ENCODE peak calls at places on chromosomes 16 and 17, in eight cellular contexts. V is HCT116, N is neural progenitor cell, J is OCI-LY7, W is fibroblast of lung, L is IMR-90, Z is H1, G is PC-3. T is an unnamed sample.

GRCh38 chr17:68675723-68676122 is 74.6 kb upstream of the FAM20A start:
- DNase-seq in J (no peak), N (no peak), L (no peak), W (no peak), V (no peak), Z (no peak), G (no peak), T (no peak)

GRCh38 chr16:53713403-53714013 is 9.6 kb downstream of the FTO start:
- DNase-seq in Z (no peak), L (no peak), V (no peak), G (no peak), W (no peak), N (no peak), J (no peak), T (no peak)

GRCh38 chr16:13629704-13630103 is 290.2 kb upstream of the ERCC4 start:
- DNase-seq in J (no peak), L (no peak), V (no peak), N (no peak), W (no peak), Z (no peak), G (no peak), T (no peak)

GRCh38 chr16:82735176-82735575 is 108.4 kb downstream of the CDH13 start:
- DNase-seq in L (no peak), N (no peak), V (no peak), G (no peak), W (peak; percentile 13), Z (no peak), J (no peak), T (no peak)

GRCh38 chr16:76882105-76882504 is 308.9 kb upstream of the MON1B start:
- DNase-seq in G (peak; percentile 31), W (no peak), L (no peak), N (no peak), V (no peak), J (no peak), Z (no peak), T (no peak)

GRCh38 chr17:60145006-60145935 is 4.5 kb upstream of the CA4 start:
- DNase-seq in N (peak; percentile 91), V (no peak), W (no peak), L (no peak), Z (no peak), G (peak; percentile 28), J (no peak), T (peak; percentile 24)

GRCh38 chr16:69286941-69287713 is 24.0 kb upstream of the VPS4A start:
- DNase-seq in J (peak; percentile 71), V (peak; percentile 31), G (peak; percentile 65), W (peak; percentile 52), N (peak; percentile 54), L (peak; percentile 78), Z (no peak), T (peak; percentile 31)

GRCh38 chr17:2397247-2398171 is 3.4 kb downstream of the MNT start:
- DNase-seq in N (no peak), J (no peak), W (no peak), Z (no peak), G (no peak), L (no peak), V (no peak), T (no peak)

GRCh38 chr17:63276821-63277220 is 169.3 kb downstream of the CYB561 start:
- DNase-seq in J (no peak), W (peak; percentile 67), V (no peak), N (no peak), G (no peak), L (no peak), Z (no peak), T (no peak)

GRCh38 chr16:89841275-89841674 is 13.0 kb downstream of the SPIRE2 start:
- DNase-seq in J (peak; percentile 44), W (no peak), V (no peak), N (no peak), G (no peak), Z (no peak), L (no peak), T (no peak)

GRCh38 chr17:57518587-57519118 is 226.4 kb downstream of the CCDC182 start:
- DNase-seq in N (peak; percentile 44), L (no peak), V (no peak), G (no peak), Z (no peak), W (no peak), J (no peak), T (no peak)

DNA sequence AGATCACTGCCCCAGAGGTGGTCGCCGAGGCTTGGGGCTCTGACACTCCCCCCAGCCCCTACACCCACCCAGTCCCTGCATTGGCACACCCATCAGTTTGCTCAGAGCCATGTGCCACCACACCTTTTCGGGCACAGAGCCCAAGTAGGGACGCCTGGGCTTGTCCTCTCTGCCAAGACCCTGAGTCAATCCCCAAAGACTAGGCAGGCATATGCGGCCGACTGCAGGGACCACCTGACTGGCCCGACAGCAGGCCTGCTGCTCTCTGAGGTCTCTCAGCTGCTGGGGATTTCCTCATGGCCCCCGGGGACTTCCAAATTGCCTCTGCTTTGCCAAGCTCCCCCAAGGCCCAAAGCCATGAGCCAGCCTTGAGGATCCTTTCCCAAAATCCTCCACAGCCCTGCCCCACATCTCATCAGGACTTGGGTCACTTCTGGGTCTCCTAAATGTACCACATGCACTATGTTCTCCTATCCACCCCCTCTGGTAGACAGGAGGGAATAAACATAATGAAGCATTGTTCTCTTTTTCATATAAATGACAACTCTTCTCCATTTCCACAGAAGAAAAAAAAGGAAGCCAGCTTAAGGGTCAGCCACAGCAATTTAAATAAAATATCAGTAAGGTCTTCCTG is 30.6 kb downstream of the MYO18A start:
- DNase-seq in Z (no peak), V (no peak), W (no peak), G (no peak), N (no peak), L (peak; percentile 36), J (peak; percentile 47), T (peak; percentile 87)
- TF ChIP-seq CTCF in Z (no peak), V (no peak), W (no peak), G (no peak), N (no peak), L (no peak), J (no peak), T (no peak)

GRCh38 chr17:80655588-80655987 is 111.0 kb downstream of the RPTOR start:
- DNase-seq in G (no peak), J (no peak), V (no peak), N (no peak), W (no peak), Z (no peak), L (no peak), T (no peak)

GRCh38 chr17:80656590-80656989 is 112.0 kb downstream of the RPTOR start:
- DNase-seq in J (no peak), V (no peak), Z (no peak), W (no peak), L (no peak), G (no peak), N (peak; percentile 46), T (no peak)

GRCh38 chr17:80652751-80653330 is 108.2 kb downstream of the RPTOR start:
- DNase-seq in J (no peak), Z (no peak), W (peak; percentile 16), G (no peak), V (no peak), L (peak; percentile 22), N (no peak), T (peak; percentile 12)

GRCh38 chr17:80650751-80651173 is 106.1 kb downstream of the RPTOR start:
- DNase-seq in Z (no peak), V (no peak), G (no peak), N (peak; percentile 29), W (no peak), L (no peak), J (no peak), T (no peak)

DNA sequence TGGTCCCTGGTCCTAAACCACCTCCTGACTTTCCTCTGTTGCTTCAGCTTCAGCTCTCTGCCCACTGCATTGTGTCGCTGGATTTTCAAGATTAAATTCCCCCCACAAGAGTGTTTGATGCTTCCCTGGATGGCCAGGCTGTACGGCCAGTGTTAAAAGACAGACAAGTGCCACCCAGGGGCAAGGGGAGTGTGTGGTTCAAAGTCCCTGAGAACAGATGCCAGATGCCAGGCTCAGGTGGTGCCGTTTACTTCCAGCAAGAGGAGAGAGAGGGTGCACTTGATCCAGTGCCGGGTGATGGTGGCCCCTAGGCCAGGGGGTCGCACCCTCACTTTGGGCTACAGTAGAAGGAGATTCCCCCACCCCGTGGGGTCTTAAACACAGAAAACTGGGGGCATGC is 109.2 kb downstream of the RPTOR start:
- DNase-seq in V (no peak), G (no peak), J (no peak), L (no peak), Z (no peak), W (no peak), N (no peak), T (no peak)
- H3K9me3 ChIP-seq in V (peaks cover 11% of the 10 kb centered on the region), G (no peaks in the 10 kb centered on the region), J (peaks cover 15% of the 10 kb centered on the region), L (peaks cover 6% of the 10 kb centered on the region), Z (peaks cover 2% of the 10 kb centered on the region), W (no peaks in the 10 kb centered on the region), N (no peaks in the 10 kb centered on the region), T (peaks cover 6% of the 10 kb centered on the region)

GRCh38 chr17:21005367-21005766 is 37.4 kb downstream of the USP22 start:
- DNase-seq in L (no peak), G (no peak), J (no peak), W (no peak), Z (no peak), N (no peak), V (no peak), T (no peak)
- H4K20me1 ChIP-seq in L (peaks cover 91% of the 10 kb centered on the region), G (peaks cover 30% of the 10 kb centered on the region), J (peaks cover 10% of the 10 kb centered on the region), W (no peaks in the 10 kb centered on the region), Z (peaks cover 18% of the 10 kb centered on the region), N (peaks cover 90% of the 10 kb centered on the region), V (peaks cover 6% of the 10 kb centered on the region), T (peaks cover 2% of the 10 kb centered on the region)

DNA sequence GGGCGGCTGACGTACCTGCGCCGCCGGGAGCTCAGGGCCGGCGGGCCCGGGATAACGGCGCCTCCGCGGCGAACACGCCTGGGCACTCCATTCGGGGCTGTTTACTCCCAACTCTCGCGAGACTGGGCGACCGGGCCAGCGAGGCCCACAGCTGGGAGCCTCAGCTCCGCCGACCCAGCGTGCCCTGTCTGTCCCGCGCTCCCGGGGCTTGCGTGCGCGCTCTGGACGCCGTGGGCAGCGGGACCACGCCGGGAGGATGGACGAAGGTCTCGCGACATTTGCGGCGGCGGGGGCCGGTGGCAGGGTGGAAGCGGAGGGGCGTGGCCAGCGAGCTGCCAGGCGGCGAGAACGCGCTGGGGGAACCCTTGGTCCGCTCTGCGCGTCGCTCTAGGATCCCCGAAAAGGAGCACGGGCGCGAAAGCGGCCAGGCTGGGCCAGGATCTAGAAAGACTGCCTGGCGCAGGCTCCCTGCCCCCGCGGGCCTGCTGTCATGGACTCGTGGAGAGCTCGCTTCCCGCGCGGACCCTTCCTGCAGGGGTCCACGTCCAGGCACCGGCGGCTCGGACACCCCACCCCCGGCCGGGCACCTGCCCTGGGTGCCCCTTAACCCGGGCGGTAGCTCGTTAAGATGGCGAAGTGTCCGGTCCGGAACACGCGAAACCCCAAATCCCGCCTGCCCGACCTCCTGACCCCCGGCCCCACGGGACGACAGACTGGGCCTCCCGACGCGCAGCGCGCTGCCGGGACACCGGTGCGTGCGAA is at the start of gene MBTPS1:
- DNase-seq in V (peak; percentile 98), J (peak; percentile 97), Z (peak; percentile 91), L (peak; percentile 97), W (peak; percentile 95), G (peak; percentile 94), N (peak; percentile 100), T (peak; percentile 98)
- TF ChIP-seq CTCF in V (no peak), J (no peak), Z (no peak), L (no peak), W (no peak), G (no peak), N (no peak), T (no peak)

GRCh38 chr17:82039695-82040299 is 2.3 kb upstream of the DCXR start:
- DNase-seq in G (no peak), W (no peak), N (no peak), J (no peak), L (no peak), Z (no peak), V (no peak), T (no peak)
- H3K9me3 ChIP-seq in G (no peaks in the 10 kb centered on the region), W (no peaks in the 10 kb centered on the region), N (no peaks in the 10 kb centered on the region), J (no peaks in the 10 kb centered on the region), L (no peaks in the 10 kb centered on the region), Z (no peaks in the 10 kb centered on the region), V (no peaks in the 10 kb centered on the region), T (no peaks in the 10 kb centered on the region)

T was measured in mammary epithelial cell.